ENCODE peak calls at places on chromosomes 13 and 19, in five cellular contexts. One of them, this sample, is unnamed. For H3K79me2, the result is how much of the 10 kb centered on the place peaks cover.

GRCh38 chr19:35124098-35125060 is 8.8 kb downstream of the FXYD3 start:
- DNase-seq in K562: peak
- DNase-seq in H1: no peak
- DNase-seq in GM23338: peak
- DNase-seq in HepG2: no peak
- DNase-seq in this sample: peak

GRCh38 chr19:43562698-43563241 is 12.6 kb downstream of the XRCC1 start:
- DNase-seq in K562: no peak
- DNase-seq in H1: no peak
- DNase-seq in GM23338: no peak
- DNase-seq in HepG2: no peak
- DNase-seq in this sample: peak

GRCh38 chr13:69108486-69108885 is 999.1 kb upstream of the ATXN8OS start:
- DNase-seq in K562: no peak
- DNase-seq in H1: no peak
- DNase-seq in GM23338: no peak
- DNase-seq in HepG2: no peak
- DNase-seq in this sample: no peak

GRCh38 chr19:7280940-7281666 is 13.1 kb downstream of the INSR start:
- DNase-seq in K562: no peak
- DNase-seq in H1: no peak
- DNase-seq in GM23338: no peak
- DNase-seq in HepG2: no peak
- DNase-seq in this sample: no peak

GRCh38 chr19:590396-590745 is 690 bp downstream of the HCN2 start:
- DNase-seq in K562: peak
- DNase-seq in H1: no peak
- DNase-seq in GM23338: no peak
- DNase-seq in HepG2: no peak
- DNase-seq in this sample: no peak

GRCh38 chr13:98918771-98919170 is 59.1 kb downstream of the DOCK9 start:
- DNase-seq in K562: no peak
- DNase-seq in H1: no peak
- DNase-seq in GM23338: no peak
- DNase-seq in HepG2: no peak
- DNase-seq in this sample: no peak

GRCh38 chr19:41957838-41958366 is 1.2 kb downstream of the RABAC1 start:
- DNase-seq in K562: peak
- DNase-seq in H1: peak
- DNase-seq in GM23338: peak
- DNase-seq in HepG2: peak
- DNase-seq in this sample: no peak

GRCh38 chr13:52383362-52383761 is 22.6 kb downstream of the THSD1 start:
- DNase-seq in K562: no peak
- DNase-seq in H1: no peak
- DNase-seq in GM23338: no peak
- DNase-seq in HepG2: no peak
- DNase-seq in this sample: no peak

GRCh38 chr19:15109768-15110417 is 2.7 kb downstream of the SYDE1 start:
- DNase-seq in K562: no peak
- DNase-seq in H1: no peak
- DNase-seq in GM23338: no peak
- DNase-seq in HepG2: no peak
- DNase-seq in this sample: no peak

GRCh38 chr13:50229935-50230334 is 214.7 kb downstream of the KCNRG start:
- DNase-seq in K562: no peak
- DNase-seq in H1: no peak
- DNase-seq in GM23338: no peak
- DNase-seq in HepG2: no peak
- DNase-seq in this sample: no peak

GRCh38 chr13:29799041-29799440 is 51.4 kb downstream of the UBL3 start:
- DNase-seq in K562: no peak
- DNase-seq in H1: no peak
- DNase-seq in GM23338: no peak
- DNase-seq in HepG2: no peak
- DNase-seq in this sample: no peak

GRCh38 chr19:16822648-16823047 is 6.5 kb upstream of the SIN3B start:
- DNase-seq in K562: no peak
- DNase-seq in H1: no peak
- DNase-seq in GM23338: no peak
- DNase-seq in HepG2: no peak
- DNase-seq in this sample: no peak

GRCh38 chr19:47270408-47270807 is 4.3 kb upstream of the INAFM1 start:
- DNase-seq in K562: no peak
- DNase-seq in H1: no peak
- DNase-seq in GM23338: no peak
- DNase-seq in HepG2: no peak
- DNase-seq in this sample: no peak

GRCh38 chr13:95100525-95101121 is 200.6 kb downstream of the ABCC4 start:
- DNase-seq in K562: no peak
- DNase-seq in H1: no peak
- DNase-seq in GM23338: no peak
- DNase-seq in HepG2: peak
- DNase-seq in this sample: peak

GRCh38 chr19:18878858-18879578 is 16.9 kb downstream of the CERS1 start:
- DNase-seq in K562: no peak
- DNase-seq in H1: no peak
- DNase-seq in GM23338: peak
- DNase-seq in HepG2: no peak
- DNase-seq in this sample: no peak

GRCh38 chr13:44313674-44314073 is 60.0 kb upstream of the SERP2 start:
- DNase-seq in K562: peak
- DNase-seq in H1: no peak
- DNase-seq in GM23338: no peak
- DNase-seq in HepG2: no peak
- DNase-seq in this sample: no peak

GRCh38 chr13:88932950-88933349 is 1261.8 kb downstream of the SLITRK5 start:
- DNase-seq in K562: no peak
- DNase-seq in H1: no peak
- DNase-seq in GM23338: no peak
- DNase-seq in HepG2: no peak
- DNase-seq in this sample: no peak

GRCh38 chr13:64274481-64275217 is 2859.0 kb upstream of the PCDH20 start:
- DNase-seq in K562: peak
- DNase-seq in H1: no peak
- DNase-seq in GM23338: no peak
- DNase-seq in HepG2: no peak
- DNase-seq in this sample: no peak

GRCh38 chr13:113586661-113587479 is 2.3 kb downstream of the TFDP1 start:
- DNase-seq in K562: no peak
- DNase-seq in H1: peak
- DNase-seq in GM23338: no peak
- DNase-seq in HepG2: no peak
- DNase-seq in this sample: no peak

GRCh38 chr13:40624338-40624737 is 42.1 kb downstream of the FOXO1 start:
- DNase-seq in K562: no peak
- DNase-seq in H1: no peak
- DNase-seq in GM23338: no peak
- DNase-seq in HepG2: no peak
- DNase-seq in this sample: no peak

GRCh38 chr19:29851769-29852521 is 40.2 kb downstream of the CCNE1 start:
- DNase-seq in K562: no peak
- DNase-seq in H1: no peak
- DNase-seq in GM23338: no peak
- DNase-seq in HepG2: no peak
- DNase-seq in this sample: peak

GRCh38 chr19:3350014-3350663 is 16.2 kb upstream of the NFIC start:
- DNase-seq in K562: no peak
- DNase-seq in H1: no peak
- DNase-seq in GM23338: no peak
- DNase-seq in HepG2: peak
- DNase-seq in this sample: no peak

GRCh38 chr13:33639640-33640080 is 178.3 kb upstream of the RFC3 start:
- DNase-seq in K562: no peak
- DNase-seq in H1: no peak
- DNase-seq in GM23338: no peak
- DNase-seq in HepG2: peak
- DNase-seq in this sample: peak

GRCh38 chr13:112218416-112218815 is 151.5 kb downstream of the SOX1 start:
- DNase-seq in K562: no peak
- DNase-seq in H1: no peak
- DNase-seq in GM23338: no peak
- DNase-seq in HepG2: no peak
- DNase-seq in this sample: no peak

GRCh38 chr13:110250258-110250891 is 56.6 kb downstream of the COL4A1 start:
- DNase-seq in K562: no peak
- DNase-seq in H1: peak
- DNase-seq in GM23338: no peak
- DNase-seq in HepG2: no peak
- DNase-seq in this sample: no peak

GRCh38 chr13:74708629-74709028 is 574.4 kb upstream of the KLF12 start:
- DNase-seq in K562: no peak
- DNase-seq in H1: no peak
- DNase-seq in GM23338: no peak
- DNase-seq in HepG2: no peak
- DNase-seq in this sample: no peak

GRCh38 chr13:99481357-99481756 is 19.9 kb upstream of the TM9SF2 start:
- DNase-seq in K562: no peak
- DNase-seq in H1: no peak
- DNase-seq in GM23338: no peak
- DNase-seq in HepG2: no peak
- DNase-seq in this sample: no peak

DNA sequence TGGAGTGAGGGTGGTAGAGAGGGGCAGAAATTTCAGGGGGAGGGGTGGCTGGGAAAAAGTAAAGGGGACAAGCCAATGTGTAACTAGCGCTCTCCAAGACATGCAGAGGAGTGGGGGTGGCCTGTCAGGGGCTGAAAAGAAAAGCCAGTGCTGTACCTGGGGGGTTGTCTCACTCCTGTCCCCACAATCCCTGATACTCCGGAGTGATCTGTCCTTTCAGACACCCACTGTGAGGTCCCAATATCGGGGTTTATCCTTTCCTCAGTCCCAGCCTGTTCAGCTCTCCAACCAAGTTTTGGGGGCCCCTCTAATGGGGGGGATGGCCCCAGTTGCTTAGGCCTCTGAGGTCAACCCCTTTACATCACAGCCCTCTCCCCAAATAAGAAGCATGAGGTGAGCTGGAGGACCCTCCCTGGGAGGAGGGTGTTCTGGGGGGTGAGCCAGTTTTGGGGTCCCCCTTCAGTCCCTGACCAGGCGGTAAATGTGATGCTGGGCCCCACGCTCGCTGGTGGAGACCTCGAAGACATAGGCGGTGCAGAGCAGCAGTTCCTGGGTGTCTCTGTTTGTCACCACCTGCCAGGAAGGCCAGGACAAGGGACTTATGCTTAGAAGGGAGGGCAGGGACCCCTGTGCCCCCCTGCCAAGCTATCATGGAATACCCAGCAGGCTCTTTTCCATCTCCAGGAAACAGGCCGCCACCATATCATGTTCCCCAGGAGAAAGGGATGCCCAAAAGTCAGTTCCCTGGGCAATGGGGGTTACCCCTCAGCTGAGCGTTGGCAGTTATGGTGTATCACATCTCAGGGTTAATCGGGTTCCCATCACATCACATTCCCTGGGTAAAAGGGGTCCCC is 5.9 kb downstream of the CD37 start:
- DNase-seq in K562: no peak
- DNase-seq in H1: no peak
- DNase-seq in GM23338: no peak
- DNase-seq in HepG2: no peak
- DNase-seq in this sample: no peak
- TF ChIP-seq CREB1 in K562: no peak
- TF ChIP-seq CREB1 in H1: no peak
- TF ChIP-seq CREB1 in GM23338: no peak
- TF ChIP-seq CREB1 in HepG2: no peak
- TF ChIP-seq CREB1 in this sample: no peak

GRCh38 chr19:2326699-2327360 is 1.6 kb downstream of the LSM7 start:
- DNase-seq in K562: no peak
- DNase-seq in H1: no peak
- DNase-seq in GM23338: no peak
- DNase-seq in HepG2: no peak
- DNase-seq in this sample: no peak

GRCh38 chr19:2328401-2329161 is at the start of the genes LSM7 and SPPL2B:
- DNase-seq in K562: peak
- DNase-seq in H1: peak
- DNase-seq in GM23338: peak
- DNase-seq in HepG2: peak
- DNase-seq in this sample: peak

GRCh38 chr19:2329162-2329505 is 650 bp downstream of the SPPL2B start:
- DNase-seq in K562: no peak
- DNase-seq in H1: no peak
- DNase-seq in GM23338: no peak
- DNase-seq in HepG2: no peak
- DNase-seq in this sample: no peak

GRCh38 chr19:2329528-2329927 is 1.0 kb downstream of the SPPL2B start:
- DNase-seq in K562: peak
- DNase-seq in H1: no peak
- DNase-seq in GM23338: no peak
- DNase-seq in HepG2: no peak
- DNase-seq in this sample: no peak

GRCh38 chr19:2327773-2328400 is 499 bp downstream of the LSM7 start:
- DNase-seq in K562: peak
- DNase-seq in H1: no peak
- DNase-seq in GM23338: peak
- DNase-seq in HepG2: peak
- DNase-seq in this sample: peak
- H3K79me2 ChIP-seq in K562: half or more
- H3K79me2 ChIP-seq in H1: half or more
- H3K79me2 ChIP-seq in GM23338: half or more
- H3K79me2 ChIP-seq in HepG2: under half
- H3K79me2 ChIP-seq in this sample: half or more

GRCh38 chr13:71968025-71968424 is 101.0 kb upstream of the DACH1 start:
- DNase-seq in K562: no peak
- DNase-seq in H1: no peak
- DNase-seq in GM23338: peak
- DNase-seq in HepG2: no peak
- DNase-seq in this sample: no peak

GRCh38 chr13:71962735-71963134 is 95.7 kb upstream of the DACH1 start:
- DNase-seq in K562: no peak
- DNase-seq in H1: no peak
- DNase-seq in GM23338: peak
- DNase-seq in HepG2: no peak
- DNase-seq in this sample: no peak

GRCh38 chr13:71962126-71962525 is 95.1 kb upstream of the DACH1 start:
- DNase-seq in K562: no peak
- DNase-seq in H1: no peak
- DNase-seq in GM23338: no peak
- DNase-seq in HepG2: no peak
- DNase-seq in this sample: no peak

GRCh38 chr13:71964491-71965108 is 97.6 kb upstream of the DACH1 start:
- DNase-seq in K562: peak
- DNase-seq in H1: no peak
- DNase-seq in GM23338: no peak
- DNase-seq in HepG2: no peak
- DNase-seq in this sample: no peak
- TF ChIP-seq CREB1 in K562: no peak
- TF ChIP-seq CREB1 in H1: no peak
- TF ChIP-seq CREB1 in GM23338: no peak
- TF ChIP-seq CREB1 in HepG2: no peak
- TF ChIP-seq CREB1 in this sample: no peak

DNA sequence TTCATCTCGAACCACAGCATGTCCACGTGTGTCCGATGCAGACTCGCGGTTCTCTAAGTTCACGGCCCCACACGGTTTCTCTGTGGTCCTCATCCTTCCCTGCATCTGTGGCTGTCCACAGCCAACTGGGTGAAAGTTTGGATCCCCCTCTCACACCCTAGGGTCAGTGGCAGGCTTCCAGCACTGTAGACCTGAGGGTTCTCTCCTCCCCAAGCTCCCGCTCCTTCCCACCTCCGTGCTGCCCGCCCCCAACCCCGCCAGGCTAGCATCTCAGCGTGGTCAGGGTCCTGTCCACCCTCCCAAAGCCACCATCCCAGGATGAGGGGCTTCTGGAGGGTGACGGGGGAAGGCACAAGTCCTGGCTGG is 3.0 kb downstream of the ANGPTL4 start:
- DNase-seq in K562: no peak
- DNase-seq in H1: no peak
- DNase-seq in GM23338: no peak
- DNase-seq in HepG2: no peak
- DNase-seq in this sample: no peak
- H3K79me2 ChIP-seq in K562: under half
- H3K79me2 ChIP-seq in H1: under half
- H3K79me2 ChIP-seq in GM23338: under half
- H3K79me2 ChIP-seq in HepG2: under half
- H3K79me2 ChIP-seq in this sample: under half

This sample was measured in GM12878.